ENCODE peak calls at places on chromosome 17, in five cellular contexts. L is T-helper 2 cell, U is cardiac fibroblast, A is iPS-NIHi11, Y is fibroblast of lung. B is an unnamed sample.

GRCh38 chr17:71412803-71413202 is 708.0 kb upstream of the SOX9 start:
- DNase-seq in L (no peak), U (peak; percentile 84), A (no peak), Y (peak; percentile 98), B (no peak)

GRCh38 chr17:67467500-67468481 is 90.7 kb downstream of the PITPNC1 start:
- DNase-seq in L (no peak), U (no peak), A (no peak), Y (no peak), B (no peak)

GRCh38 chr17:67421869-67422273 is 44.8 kb downstream of the PITPNC1 start:
- DNase-seq in L (peak; percentile 27), U (peak; percentile 71), A (no peak), Y (peak; percentile 73), B (peak; percentile 82)

GRCh38 chr17:35003778-35004177 is 23.5 kb downstream of the LIG3 start:
- DNase-seq in L (no peak), U (no peak), A (no peak), Y (no peak), B (no peak)

GRCh38 chr17:57210224-57210553 is 46.1 kb upstream of the MSI2 start:
- DNase-seq in L (no peak), U (no peak), A (no peak), Y (no peak), B (no peak)

GRCh38 chr17:80029235-80029974 is 6.3 kb downstream of the TBC1D16 start:
- DNase-seq in L (no peak), U (peak; percentile 86), A (no peak), Y (peak; percentile 95), B (no peak)

GRCh38 chr17:82127704-82128103 is 29.7 kb upstream of the FASN start:
- DNase-seq in L (no peak), U (no peak), A (no peak), Y (no peak), B (peak; percentile 84)

GRCh38 chr17:76685846-76686245 is 24.9 kb downstream of the MXRA7 start:
- DNase-seq in L (no peak), U (no peak), A (no peak), Y (no peak), B (no peak)

GRCh38 chr17:14330492-14330920 is 29.6 kb downstream of the HS3ST3B1 start:
- DNase-seq in L (no peak), U (peak; percentile 93), A (peak; percentile 28), Y (peak; percentile 93), B (no peak)

GRCh38 chr17:42050360-42051012 is at the start of gene C17orf113:
- DNase-seq in L (peak; percentile 35), U (peak; percentile 29), A (peak; percentile 90), Y (peak; percentile 22), B (peak; percentile 70)

GRCh38 chr17:22373911-22374310 is 681.6 kb downstream of the KCNJ18 start:
- DNase-seq in L (no peak), U (no peak), A (no peak), Y (no peak), B (no peak)

GRCh38 chr17:17252149-17252810 is 15.3 kb upstream of the FLCN start:
- DNase-seq in L (no peak), U (peak; percentile 13), A (no peak), Y (no peak), B (no peak)

B was measured in CD8-positive, alpha-beta memory T cell.